ENCODE peak calls at places on chromosome 6, in eight cellular contexts. U, C, L, T, O, D, S and M are unnamed samples.

GRCh38 chr6:105372142-105372861 is 30.6 kb downstream of the PREP start:
- DNase-seq in U (no peak), C (no peak), L (no peak), T (no peak), O (no peak), D (no peak), S (no peak), M (no peak)

GRCh38 chr6:3026811-3027626 is 27.3 kb downstream of the NQO2 start:
- DNase-seq in U (no peak), C (no peak), L (peak), T (no peak), O (no peak), D (no peak), S (peak), M (peak)

GRCh38 chr6:34144581-34145160 is 1.2 kb downstream of the GRM4 start:
- DNase-seq in U (no peak), C (no peak), L (no peak), T (no peak), O (no peak), D (no peak), S (no peak), M (no peak)

GRCh38 chr6:73774311-73774766 is 78.3 kb downstream of the CD109 start:
- DNase-seq in U (no peak), C (no peak), L (no peak), T (peak), O (peak), D (peak), S (no peak), M (peak)

GRCh38 chr6:7996538-7997225 is 67.5 kb downstream of the BLOC1S5 start:
- DNase-seq in U (peak), C (no peak), L (peak), T (no peak), O (peak), D (peak), S (no peak), M (peak)

GRCh38 chr6:161459008-161459407 is 185.1 kb upstream of the AGPAT4 start:
- DNase-seq in U (no peak), C (no peak), L (no peak), T (no peak), O (no peak), D (no peak), S (no peak), M (peak)

GRCh38 chr6:10658910-10659696 is 35.3 kb downstream of the C6orf52 start:
- DNase-seq in U (no peak), C (peak), L (no peak), T (no peak), O (no peak), D (no peak), S (no peak), M (no peak)

GRCh38 chr6:39213195-39213920 is 15.9 kb downstream of the KCNK5 start:
- DNase-seq in U (no peak), C (no peak), L (no peak), T (no peak), O (no peak), D (no peak), S (no peak), M (no peak)

GRCh38 chr6:15962449-15962764 is 166.5 kb upstream of the MYLIP start:
- DNase-seq in U (no peak), C (no peak), L (no peak), T (peak), O (peak), D (peak), S (no peak), M (peak)